ENCODE peak calls at places on chromosomes 4 and X, in seven cellular contexts. H is GM20000; T is brain microvascular endothelial cell; O is NCI-H446 treated with DMSO at 0.1 percent for 48 hours; W is activated CD4-positive, alpha-beta T cell treated with anti-CD3 and anti-CD28 coated beads, Interleukin-2, amount 50 U/mL, for 4 hours; Q is AG09319; P is ovary. L is an unnamed sample.

GRCh38 chr4:128468485-128468989 is 180.9 kb upstream of the PGRMC2 start:
- DNase-seq in H (no peak), W (no peak), O (peak), Q (peak), T (peak), P (peak), L (peak)

GRCh38 chrX:9656277-9656676 is 109.4 kb downstream of the GPR143 start:
- DNase-seq in W (no peak), Q (no peak), P (no peak), T (peak), O (no peak), H (no peak), L (no peak)

GRCh38 chr4:3213101-3213416 is 35.9 kb upstream of the MSANTD1 start:
- DNase-seq in T (no peak), H (no peak), P (no peak), O (no peak), Q (no peak), W (no peak), L (no peak)

GRCh38 chr4:164229255-164229654 is 524.7 kb upstream of the SMIM31 start:
- DNase-seq in Q (no peak), W (no peak), T (no peak), P (no peak), O (no peak), H (no peak), L (no peak)

GRCh38 chr4:82777857-82778525 is 20.6 kb downstream of the SCD5 start:
- DNase-seq in W (no peak), O (no peak), P (no peak), H (no peak), Q (no peak), T (no peak), L (no peak)

GRCh38 chrX:10633722-10634121 is 13.3 kb upstream of the MID1 start:
- DNase-seq in T (peak), W (no peak), O (no peak), Q (peak), H (no peak), P (peak), L (no peak)

GRCh38 chr4:83738895-83739294 is 203.0 kb downstream of the GPAT3 start:
- DNase-seq in H (no peak), P (no peak), O (no peak), T (no peak), W (no peak), Q (no peak), L (no peak)

GRCh38 chr4:7838136-7838782 is 101.4 kb downstream of the AFAP1 start:
- DNase-seq in P (no peak), Q (no peak), H (no peak), W (no peak), T (no peak), O (no peak), L (no peak)

GRCh38 chr4:52956691-52957090 is 94.6 kb downstream of the RASL11B start:
- DNase-seq in T (no peak), Q (no peak), O (no peak), W (no peak), H (no peak), P (no peak), L (no peak)

L was measured in anterior cingulate cortex.